ENCODE peak calls at places on chromosome 18, in eight cellular contexts. E is RKO; D is retina; M is GF-D8; G is smooth muscle cell of the brain vasculature; N is naive thymus-derived CD8-positive, alpha-beta T cell; S is adrenal gland; O is OCI-LY7. I is an unnamed sample.

GRCh38 chr18:34754300-34754699 is 44.2 kb downstream of the DTNA start:
- DNase-seq in E (no peak), D (no peak), M (no peak), G (no peak), N (no peak), S (no peak), O (no peak), I (no peak)

GRCh38 chr18:69935319-69936190 is 12.1 kb downstream of the CD226 start:
- DNase-seq in E (no peak), D (no peak), M (no peak), G (no peak), N (peak; percentile 87), S (no peak), O (no peak), I (no peak)

GRCh38 chr18:68960355-68960754 is 162.5 kb downstream of the CCDC102B start:
- DNase-seq in E (no peak), D (no peak), M (no peak), G (no peak), N (no peak), S (no peak), O (no peak), I (peak; percentile 6)

GRCh38 chr18:79624356-79624961 is 55.1 kb upstream of the CTDP1 start:
- DNase-seq in E (no peak), D (no peak), M (peak; percentile 82), G (no peak), N (peak; percentile 15), S (no peak), O (peak; percentile 37), I (peak; percentile 6)

GRCh38 chr18:51235011-51235789 is 37.7 kb upstream of the MEX3C start:
- DNase-seq in E (peak; percentile 37), D (peak; percentile 29), M (no peak), G (no peak), N (no peak), S (no peak), O (no peak), I (peak; percentile 15)

GRCh38 chr18:48994044-48994651 is 43.4 kb upstream of the SMAD7 start:
- DNase-seq in E (no peak), D (no peak), M (no peak), G (no peak), N (no peak), S (no peak), O (no peak), I (peak; percentile 60)

GRCh38 chr18:50665015-50665414 is 105.1 kb downstream of the MAPK4 start:
- DNase-seq in E (no peak), D (no peak), M (no peak), G (no peak), N (no peak), S (no peak), O (no peak), I (no peak)

GRCh38 chr18:9653390-9653789 is 39.0 kb upstream of the PPP4R1 start:
- DNase-seq in E (no peak), D (no peak), M (no peak), G (peak; percentile 46), N (no peak), S (peak; percentile 46), O (no peak), I (no peak)

GRCh38 chr18:6752200-6752873 is 22.8 kb downstream of the ARHGAP28 start:
- DNase-seq in E (no peak), D (no peak), M (no peak), G (peak; percentile 90), N (no peak), S (no peak), O (no peak), I (peak; percentile 70)

GRCh38 chr18:78768655-78769501 is 210.7 kb upstream of the SALL3 start:
- DNase-seq in E (no peak), D (no peak), M (no peak), G (no peak), N (no peak), S (no peak), O (no peak), I (no peak)

GRCh38 chr18:36974686-36975085 is 145.8 kb downstream of the KIAA1328 start:
- DNase-seq in E (no peak), D (no peak), M (no peak), G (no peak), N (no peak), S (no peak), O (no peak), I (no peak)